ENCODE peak calls at places on chromosomes 4 and X, in seven cellular contexts. E is PC-9, W is PC-3, T is dorsolateral prefrontal cortex, C is endothelial cell of umbilical vein, H is ovary, X is heart right ventricle. J is an unnamed sample.

GRCh38 chr4:169268951-169269781 is 1.6 kb downstream of the SH3RF1 start:
- DNase-seq in H (no peak), W (peak), E (peak), X (no peak), C (peak), T (no peak), J (peak)

GRCh38 chr4:27084685-27085356 is 224.2 kb downstream of the STIM2 start:
- DNase-seq in W (peak), X (no peak), T (peak), H (peak), C (peak), E (no peak), J (peak)

GRCh38 chr4:183343730-183344129 is 21.5 kb upstream of the CLDN24 start:
- DNase-seq in T (no peak), X (no peak), W (no peak), C (no peak), H (no peak), E (no peak), J (no peak)

GRCh38 chr4:31107362-31107761 is 387.2 kb downstream of the PCDH7 start:
- DNase-seq in C (peak), X (no peak), W (no peak), E (no peak), H (no peak), T (no peak), J (no peak)

GRCh38 chrX:115560211-115560977 is 580 bp upstream of the PLS3 start:
- DNase-seq in W (peak), X (no peak), H (no peak), E (peak), T (no peak), C (peak), J (no peak)

GRCh38 chr4:158193171-158193749 is 17.0 kb upstream of the TMEM144 start:
- DNase-seq in W (peak), X (no peak), T (no peak), C (peak), E (no peak), H (no peak), J (peak)

GRCh38 chr4:74632634-74633033 is 161.7 kb downstream of the BTC start:
- DNase-seq in W (peak), H (no peak), E (peak), T (no peak), X (no peak), C (peak), J (peak)

GRCh38 chr4:67151376-67152343 is 393.6 kb downstream of the CENPC start:
- DNase-seq in W (no peak), H (no peak), T (no peak), C (no peak), X (no peak), E (no peak), J (no peak)

GRCh38 chrX:26557691-26558321 is 341.8 kb downstream of the MAGEB5 start:
- DNase-seq in E (no peak), W (no peak), H (no peak), C (no peak), T (no peak), X (no peak), J (no peak)

GRCh38 chrX:129759576-129760061 is 20.1 kb upstream of the SASH3 start:
- DNase-seq in E (no peak), H (no peak), C (peak), W (peak), T (peak), X (peak), J (peak)

GRCh38 chr4:119537586-119537985 is 91.0 kb downstream of the PDE5A start:
- DNase-seq in X (no peak), C (no peak), E (no peak), W (no peak), T (no peak), H (no peak), J (no peak)

GRCh38 chr4:62548108-62548524 is 1348.0 kb downstream of the ADGRL3 start:
- DNase-seq in T (no peak), H (no peak), X (peak), E (no peak), C (no peak), W (peak), J (no peak)

GRCh38 chrX:122850326-122850725 is 333.8 kb upstream of the GRIA3 start:
- DNase-seq in W (no peak), H (no peak), X (no peak), T (no peak), E (no peak), C (no peak), J (peak)

GRCh38 chrX:6313356-6313755 is 84.7 kb upstream of the NLGN4X start:
- DNase-seq in H (no peak), T (no peak), E (no peak), W (no peak), C (no peak), X (no peak), J (no peak)

GRCh38 chr4:108193891-108194672 is 25.4 kb upstream of the LEF1 start:
- DNase-seq in W (no peak), E (no peak), C (no peak), T (no peak), H (no peak), X (no peak), J (no peak)

GRCh38 chr4:3708611-3709010 is 57.6 kb upstream of the ADRA2C start:
- DNase-seq in E (no peak), T (no peak), W (no peak), C (no peak), H (no peak), X (no peak), J (no peak)

GRCh38 chrX:74118503-74118902 is 185.5 kb upstream of the ZCCHC13 start:
- DNase-seq in E (peak), C (no peak), X (no peak), W (peak), T (no peak), H (no peak), J (no peak)

GRCh38 chr4:110624016-110624770 is 1.3 kb upstream of the PITX2 start:
- DNase-seq in W (no peak), T (no peak), E (no peak), H (no peak), X (no peak), C (no peak), J (no peak)

GRCh38 chrX:72348247-72348979 is 42.7 kb upstream of the CITED1 start:
- DNase-seq in H (no peak), X (no peak), T (no peak), C (no peak), W (no peak), E (no peak), J (no peak)

GRCh38 chrX:69046996-69047490 is 118.2 kb downstream of the PJA1 start:
- DNase-seq in E (no peak), H (no peak), T (no peak), X (no peak), W (no peak), C (no peak), J (no peak)

GRCh38 chr4:14383652-14384051 is 618.6 kb upstream of the CPEB2 start:
- DNase-seq in C (no peak), H (no peak), E (no peak), X (no peak), W (no peak), T (no peak), J (no peak)

GRCh38 chrX:133706890-133707289 is 278.5 kb downstream of the GPC3 start:
- DNase-seq in C (no peak), X (no peak), W (no peak), H (no peak), T (no peak), E (no peak), J (no peak)

GRCh38 chrX:698246-698645 is 67.7 kb downstream of the SHOX start:
- DNase-seq in W (no peak), T (no peak), E (no peak), X (no peak), H (no peak), C (no peak), J (no peak)

GRCh38 chr4:108607426-108607825 is 12.9 kb upstream of the RPL34 start:
- DNase-seq in H (no peak), T (no peak), W (no peak), X (no peak), E (no peak), C (no peak), J (no peak)

GRCh38 chrX:140274761-140275525 is 229.9 kb downstream of the SOX3 start:
- DNase-seq in W (peak), X (no peak), E (no peak), T (no peak), H (no peak), C (no peak), J (peak)

GRCh38 chr4:8702516-8703400 is 110.2 kb downstream of the CPZ start:
- DNase-seq in H (peak), C (no peak), W (no peak), T (no peak), X (no peak), E (no peak), J (no peak)

GRCh38 chrX:131609480-131609879 is 65.6 kb downstream of the OR13H1 start:
- DNase-seq in C (no peak), H (no peak), E (no peak), X (no peak), T (no peak), W (no peak), J (no peak)

GRCh38 chrX:132488819-132489255 is at the start of gene MBNL3:
- DNase-seq in T (peak), W (peak), C (peak), E (peak), X (peak), H (peak), J (peak)

GRCh38 chr4:167555338-167556022 is 321.2 kb upstream of the SPOCK3 start:
- DNase-seq in C (no peak), E (no peak), H (no peak), W (no peak), T (no peak), X (no peak), J (no peak)

GRCh38 chrX:38225093-38225492 is 4.4 kb upstream of the SRPX start:
- DNase-seq in W (no peak), H (no peak), E (no peak), X (no peak), C (no peak), T (no peak), J (no peak)

GRCh38 chr4:15186149-15186548 is 183.9 kb downstream of the CPEB2 start:
- DNase-seq in H (no peak), E (no peak), W (no peak), T (no peak), X (no peak), C (no peak), J (peak)

GRCh38 chrX:130756233-130756632 is 146.8 kb downstream of the ENOX2 start:
- DNase-seq in W (no peak), E (no peak), H (no peak), C (no peak), T (no peak), X (no peak), J (no peak)

GRCh38 chr4:153222790-153223417 is 18.7 kb downstream of the TRIM2 start:
- DNase-seq in T (peak), E (no peak), X (peak), W (peak), C (peak), H (peak), J (peak)

GRCh38 chrX:16695079-16695676 is 17.3 kb downstream of the CTPS2 start:
- DNase-seq in T (peak), E (peak), H (peak), C (peak), X (peak), W (peak), J (peak)

GRCh38 chr4:90127706-90128345 is 632 bp downstream of the CCSER1 start:
- DNase-seq in T (peak), E (no peak), H (peak), W (peak), X (peak), C (peak), J (peak)

GRCh38 chr4:97123573-97123972 is 1019.7 kb downstream of the STPG2 start:
- DNase-seq in E (no peak), C (no peak), T (no peak), H (no peak), X (no peak), W (no peak), J (no peak)

DNA sequence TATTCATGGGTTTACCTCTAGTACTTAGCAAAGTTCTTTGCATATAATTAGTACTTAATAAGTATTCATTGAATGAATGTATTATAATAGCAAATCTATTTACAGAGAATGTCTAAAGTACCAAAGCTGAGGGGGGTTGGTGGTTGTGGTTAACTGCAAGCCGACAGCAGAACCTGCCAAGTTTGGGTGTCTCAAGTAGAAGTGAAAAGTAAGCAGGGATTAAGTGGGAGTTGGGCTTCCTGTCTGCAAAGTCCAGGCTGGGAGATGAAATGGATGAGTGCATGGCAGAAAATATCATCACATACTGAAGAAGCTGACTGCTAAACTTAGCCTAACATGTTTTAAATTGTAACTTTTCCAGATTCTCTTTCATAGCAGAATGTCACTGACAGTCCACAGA is 169.6 kb downstream of the CAMK2D start:
- DNase-seq in H (no peak), T (no peak), E (no peak), C (no peak), W (no peak), X (no peak), J (peak)
- H3K4me3 ChIP-seq in H (no peak), T (no peak), E (no peak), C (no peak), W (no peak), X (no peak), J (no peak)

GRCh38 chrX:23403849-23404248 is 69.2 kb downstream of the PTCHD1 start:
- DNase-seq in E (no peak), H (no peak), C (no peak), X (no peak), T (no peak), W (peak), J (no peak)
- TF ChIP-seq CTCF in E (no peak), H (no peak), C (no peak), X (no peak), T (no peak), W (peak), J (peak)

DNA sequence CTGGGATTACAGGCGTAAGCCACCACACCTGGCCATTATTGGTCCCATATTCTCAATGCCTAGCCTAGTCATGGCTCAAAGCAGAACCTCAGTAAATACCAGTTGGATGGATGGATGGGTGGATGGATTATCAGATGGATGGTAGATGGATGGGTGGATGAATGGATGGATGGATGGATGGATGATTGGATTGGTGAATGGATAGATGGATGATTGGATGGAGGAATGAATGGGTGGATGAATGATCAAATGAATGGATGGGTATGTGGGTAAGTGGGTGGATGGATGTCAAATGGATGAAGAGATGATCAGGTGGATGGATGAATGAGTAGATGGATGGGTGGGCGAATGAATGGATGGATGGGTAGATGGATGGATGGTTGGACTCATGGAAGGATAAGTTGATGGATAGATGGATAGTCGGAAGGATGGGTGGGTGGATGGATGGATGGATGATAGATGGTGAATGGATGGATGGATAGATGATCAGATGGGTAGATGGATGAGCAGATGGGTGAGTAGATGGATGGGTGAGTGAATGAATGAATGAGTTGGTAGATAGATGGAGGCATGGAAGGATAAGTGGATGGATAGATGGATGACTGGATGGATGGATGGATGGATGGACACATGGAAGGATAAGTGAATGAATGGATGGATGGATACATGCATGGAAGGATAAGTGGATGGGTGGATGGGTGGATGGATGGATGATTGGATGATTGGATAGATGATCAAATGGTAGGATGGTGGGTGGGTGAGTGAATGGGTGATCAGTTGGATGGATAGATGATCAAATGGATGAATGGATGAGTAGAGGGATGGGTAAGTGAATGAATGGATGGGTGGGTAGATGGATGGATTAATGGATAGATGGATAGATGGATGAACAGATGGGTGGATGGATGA is 22.0 kb upstream of the RNF4 start:
- DNase-seq in X (no peak), T (no peak), H (no peak), C (no peak), W (no peak), E (no peak), J (no peak)
- H3K4me3 ChIP-seq in X (no peak), T (no peak), H (no peak), C (no peak), W (no peak), E (no peak), J (no peak)

DNA sequence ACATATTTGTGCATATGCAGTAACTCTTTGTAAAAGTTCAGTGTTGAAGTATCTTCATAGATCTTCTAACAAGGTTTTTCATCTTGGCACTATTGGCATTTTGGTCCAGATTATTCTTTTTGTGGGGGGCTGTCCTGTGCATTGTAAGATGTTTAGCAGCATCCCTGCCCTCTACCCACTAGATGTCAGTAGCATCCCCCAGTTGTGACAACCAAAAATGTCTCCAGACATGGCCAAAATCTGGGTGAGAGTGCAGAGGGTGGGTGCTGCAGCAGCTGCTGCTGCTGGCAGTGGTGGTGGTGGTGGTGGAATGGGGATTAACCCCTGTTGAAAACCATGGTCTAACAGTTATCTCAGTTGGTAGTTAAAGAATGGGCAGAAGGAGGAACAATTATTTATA is 370.0 kb downstream of the GPAT3 start:
- DNase-seq in E (no peak), T (no peak), X (no peak), W (peak), H (no peak), C (no peak), J (no peak)
- TF ChIP-seq CTCF in E (peak), T (no peak), X (no peak), W (peak), H (no peak), C (no peak), J (peak)

GRCh38 chrX:46573331-46573895 is at the start of gene CHST7:
- DNase-seq in H (peak), T (peak), C (peak), E (no peak), W (peak), X (peak), J (peak)
- H3K4me3 ChIP-seq in H (peak), T (peak), C (peak), E (peak), W (peak), X (peak), J (peak)

GRCh38 chrX:134732676-134733075 is 74.4 kb upstream of the PLAC1 start:
- DNase-seq in W (no peak), E (no peak), H (no peak), C (no peak), X (no peak), T (no peak), J (no peak)

GRCh38 chrX:134725103-134725690 is 66.9 kb upstream of the PLAC1 start:
- DNase-seq in X (no peak), T (no peak), E (no peak), W (peak), H (no peak), C (no peak), J (no peak)

GRCh38 chrX:134732152-134732551 is 73.9 kb upstream of the PLAC1 start:
- DNase-seq in T (no peak), C (no peak), X (no peak), E (no peak), H (no peak), W (no peak), J (no peak)

GRCh38 chrX:134721766-134722532 is 63.7 kb upstream of the PLAC1 start:
- DNase-seq in T (no peak), E (no peak), C (peak), W (peak), X (no peak), H (no peak), J (no peak)

GRCh38 chrX:134727363-134727762 is 69.1 kb upstream of the PLAC1 start:
- DNase-seq in C (peak), H (no peak), W (peak), E (peak), X (no peak), T (no peak), J (no peak)
- TF ChIP-seq CTCF in C (peak), H (no peak), W (peak), E (peak), X (no peak), T (no peak), J (peak)

GRCh38 chr4:32560306-32560705 is 1840.1 kb downstream of the PCDH7 start:
- DNase-seq in T (no peak), E (no peak), H (no peak), C (no peak), W (peak), X (no peak), J (peak)
- H3K4me3 ChIP-seq in T (peak), E (no peak), H (no peak), C (no peak), W (peak), X (no peak), J (no peak)

GRCh38 chrX:54785901-54786300 is 12.2 kb downstream of the ITIH6 start:
- DNase-seq in W (peak), C (no peak), X (no peak), T (no peak), H (no peak), E (no peak), J (no peak)

GRCh38 chrX:54788446-54788845 is 9.6 kb downstream of the ITIH6 start:
- DNase-seq in E (no peak), H (no peak), X (no peak), W (no peak), C (no peak), T (no peak), J (no peak)

GRCh38 chrX:54786972-54787371 is 11.1 kb downstream of the ITIH6 start:
- DNase-seq in X (no peak), E (no peak), H (no peak), T (no peak), W (peak), C (no peak), J (no peak)
- TF ChIP-seq CTCF in X (no peak), E (peak), H (no peak), T (no peak), W (peak), C (no peak), J (no peak)

DNA sequence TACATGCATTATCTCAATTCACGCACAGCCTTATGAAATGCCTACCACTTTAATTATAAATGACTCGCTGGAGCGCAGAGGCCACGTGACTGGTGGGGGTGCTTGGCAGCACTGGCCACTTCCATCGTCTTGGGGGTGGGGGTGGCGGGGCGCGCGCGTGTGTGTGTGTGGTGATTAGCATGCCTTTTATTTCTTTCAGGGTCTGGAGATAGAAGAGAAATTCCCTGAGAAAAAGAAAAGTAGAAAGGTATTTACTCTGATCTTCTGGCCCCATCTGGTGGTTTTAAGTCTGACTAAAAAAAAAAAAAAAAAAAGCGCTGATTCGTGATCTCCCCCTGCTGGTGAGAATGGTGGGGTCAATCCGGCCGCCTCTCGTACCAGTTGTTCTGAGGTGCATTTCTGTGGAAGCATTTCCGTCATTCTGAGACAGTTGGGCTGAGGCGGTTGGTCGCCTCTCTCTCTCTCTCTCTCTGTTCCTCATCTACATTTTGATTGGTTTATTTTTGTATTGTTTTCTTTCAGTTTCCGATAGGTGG is at the start of gene CCNB3:
- DNase-seq in E (peak), X (peak), W (peak), T (peak), C (peak), H (peak), J (peak)
- H3K4me3 ChIP-seq in E (peak), X (no peak), W (peak), T (peak), C (no peak), H (peak), J (peak)